ENCODE peak calls at places on chromosomes 16 and 17, in four cellular contexts. N, C, D and Y are unnamed samples.

GRCh38 chr17:82224666-82225065 is 4.2 kb upstream of the SLC16A3 start:
- DNase-seq in C (no peak), D (no peak), N (no peak), Y (no peak)

GRCh38 chr16:75653926-75654325 is 6.4 kb downstream of the TERF2IP start:
- DNase-seq in N (no peak), C (no peak), D (no peak), Y (no peak)

GRCh38 chr17:73957564-73957963 is 245.9 kb upstream of the RPL38 start:
- DNase-seq in D (no peak), N (no peak), C (no peak), Y (no peak)

GRCh38 chr17:15883617-15884111 is 61.3 kb upstream of the ADORA2B start:
- DNase-seq in D (no peak), C (peak), N (no peak), Y (no peak)

GRCh38 chr16:25108054-25108453 is 3.5 kb upstream of the LCMT1 start:
- DNase-seq in N (no peak), D (no peak), C (no peak), Y (no peak)

GRCh38 chr17:44780161-44780560 is 21.4 kb downstream of the ADAM11 start:
- DNase-seq in C (no peak), N (no peak), D (no peak), Y (no peak)

GRCh38 chr17:50872710-50873424 is 6.7 kb upstream of the TOB1 start:
- DNase-seq in D (no peak), N (no peak), C (no peak), Y (no peak)

GRCh38 chr16:75860654-75861053 is 134.4 kb upstream of the CPHXL start:
- DNase-seq in C (no peak), N (no peak), D (no peak), Y (no peak)

GRCh38 chr16:54506691-54507090 is 220.1 kb upstream of the IRX3 start:
- DNase-seq in N (no peak), C (no peak), D (no peak), Y (no peak)

GRCh38 chr17:67578058-67578457 is 139.7 kb upstream of the NOL11 start:
- DNase-seq in N (peak), C (no peak), D (no peak), Y (no peak)

GRCh38 chr17:1490643-1491405 is 1.7 kb downstream of the MYO1C start:
- DNase-seq in C (no peak), N (no peak), D (peak), Y (peak)

GRCh38 chr17:65047939-65048338 is 8.6 kb downstream of the GNA13 start:
- DNase-seq in N (no peak), D (no peak), C (no peak), Y (no peak)

GRCh38 chr17:8015957-8016631 is 13.7 kb downstream of the GUCY2D start:
- DNase-seq in C (no peak), D (peak), N (no peak), Y (no peak)

GRCh38 chr16:86772231-86772510 is 193.8 kb downstream of the FOXL1 start:
- DNase-seq in C (no peak), N (no peak), D (no peak), Y (no peak)

GRCh38 chr17:40063915-40064531 is 1.3 kb downstream of the THRA start:
- DNase-seq in D (no peak), C (no peak), N (no peak), Y (no peak)

GRCh38 chr16:30372725-30373124 is 1.9 kb upstream of the MYL11 start:
- DNase-seq in D (no peak), N (no peak), C (no peak), Y (no peak)

GRCh38 chr16:29745126-29745852 is 501 bp downstream of the C16orf54 start:
- DNase-seq in D (no peak), C (peak), N (no peak), Y (peak)

GRCh38 chr17:56939869-56940484 is 20.9 kb downstream of the COIL start:
- DNase-seq in C (no peak), D (peak), N (no peak), Y (peak)

GRCh38 chr17:75124041-75124818 is 7.3 kb downstream of the NT5C start:
- DNase-seq in D (peak), C (no peak), N (no peak), Y (no peak)

GRCh38 chr17:57939797-57940196 is 15.4 kb downstream of the CUEDC1 start:
- DNase-seq in D (peak), N (peak), C (peak), Y (peak)

GRCh38 chr17:61425682-61426481 is 26.2 kb downstream of the TBX2 start:
- DNase-seq in D (no peak), C (no peak), N (no peak), Y (no peak)

GRCh38 chr17:8887834-8888703 is 20.6 kb upstream of the PIK3R6 start:
- DNase-seq in C (no peak), N (no peak), D (peak), Y (no peak)

GRCh38 chr17:10169274-10169673 is 29.1 kb downstream of the GAS7 start:
- DNase-seq in D (no peak), N (no peak), C (no peak), Y (no peak)

GRCh38 chr16:47136101-47136820 is 7.5 kb downstream of the NETO2 start:
- DNase-seq in N (no peak), C (no peak), D (no peak), Y (no peak)

GRCh38 chr16:70582280-70582978 is 58.8 kb downstream of the SF3B3 start:
- DNase-seq in C (no peak), N (no peak), D (peak), Y (no peak)

GRCh38 chr16:12675852-12676251 is 127.8 kb downstream of the CPPED1 start:
- DNase-seq in C (no peak), N (no peak), D (peak), Y (no peak)

GRCh38 chr17:75514299-75515228 is 773 bp downstream of the CASKIN2 start:
- DNase-seq in D (peak), C (no peak), N (no peak), Y (no peak)

GRCh38 chr17:73307130-73307529 is 4.7 kb downstream of the CDC42EP4 start:
- DNase-seq in D (no peak), N (no peak), C (no peak), Y (no peak)

GRCh38 chr16:49472598-49472997 is 99.0 kb downstream of the C16orf78 start:
- DNase-seq in D (no peak), N (no peak), C (no peak), Y (no peak)

GRCh38 chr16:49469323-49469670 is 95.7 kb downstream of the C16orf78 start:
- DNase-seq in D (no peak), N (no peak), C (no peak), Y (no peak)

GRCh38 chr16:49469930-49470451 is 96.4 kb downstream of the C16orf78 start:
- DNase-seq in C (no peak), N (no peak), D (no peak), Y (no peak)

GRCh38 chr16:49470550-49470949 is 96.9 kb downstream of the C16orf78 start:
- DNase-seq in N (no peak), C (no peak), D (no peak), Y (no peak)

GRCh38 chr16:49471038-49471727 is 97.6 kb downstream of the C16orf78 start:
- DNase-seq in D (no peak), N (no peak), C (no peak), Y (no peak)
- TF ChIP-seq SPI1 in D (no peak), N (no peak), C (no peak), Y (no peak)

GRCh38 chr17:48840441-48840840 is 9.6 kb downstream of the CALCOCO2 start:
- DNase-seq in D (no peak), C (no peak), N (no peak), Y (no peak)
- TF ChIP-seq SPI1 in D (no peak), C (no peak), N (no peak), Y (no peak)

GRCh38 chr16:85554791-85555548 is 58.2 kb upstream of the GSE1 start:
- DNase-seq in C (no peak), D (peak), N (no peak), Y (no peak)
- TF ChIP-seq SPI1 in C (no peak), D (no peak), N (no peak), Y (no peak)

GRCh38 chr16:23670137-23670776 is 8.4 kb upstream of the PLK1 start:
- DNase-seq in D (no peak), C (no peak), N (peak), Y (no peak)
- TF ChIP-seq SPI1 in D (no peak), C (no peak), N (peak), Y (peak)

DNA sequence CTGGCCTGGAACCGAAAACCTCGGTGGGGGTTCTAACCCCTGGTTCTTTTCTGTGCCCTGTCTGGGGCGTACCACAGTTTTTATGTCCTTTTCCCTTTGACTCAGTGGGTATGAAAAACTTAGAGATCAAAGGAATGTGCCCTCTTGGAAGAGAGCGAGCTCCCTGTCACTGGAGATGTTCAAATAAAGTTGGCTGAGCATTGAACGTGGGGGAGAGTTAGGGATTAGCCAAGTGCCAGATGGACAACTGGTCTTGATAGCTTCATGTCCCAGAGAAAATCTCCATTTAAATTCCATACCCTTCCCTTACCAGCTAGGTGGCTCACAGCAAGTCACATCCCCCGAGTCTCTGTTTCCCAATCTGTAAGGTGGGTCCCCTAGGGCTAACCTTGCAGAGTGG is 9.5 kb downstream of the ADGRG1 start:
- DNase-seq in D (no peak), N (no peak), C (no peak), Y (no peak)
- TF ChIP-seq SPI1 in D (no peak), N (no peak), C (no peak), Y (no peak)

DNA sequence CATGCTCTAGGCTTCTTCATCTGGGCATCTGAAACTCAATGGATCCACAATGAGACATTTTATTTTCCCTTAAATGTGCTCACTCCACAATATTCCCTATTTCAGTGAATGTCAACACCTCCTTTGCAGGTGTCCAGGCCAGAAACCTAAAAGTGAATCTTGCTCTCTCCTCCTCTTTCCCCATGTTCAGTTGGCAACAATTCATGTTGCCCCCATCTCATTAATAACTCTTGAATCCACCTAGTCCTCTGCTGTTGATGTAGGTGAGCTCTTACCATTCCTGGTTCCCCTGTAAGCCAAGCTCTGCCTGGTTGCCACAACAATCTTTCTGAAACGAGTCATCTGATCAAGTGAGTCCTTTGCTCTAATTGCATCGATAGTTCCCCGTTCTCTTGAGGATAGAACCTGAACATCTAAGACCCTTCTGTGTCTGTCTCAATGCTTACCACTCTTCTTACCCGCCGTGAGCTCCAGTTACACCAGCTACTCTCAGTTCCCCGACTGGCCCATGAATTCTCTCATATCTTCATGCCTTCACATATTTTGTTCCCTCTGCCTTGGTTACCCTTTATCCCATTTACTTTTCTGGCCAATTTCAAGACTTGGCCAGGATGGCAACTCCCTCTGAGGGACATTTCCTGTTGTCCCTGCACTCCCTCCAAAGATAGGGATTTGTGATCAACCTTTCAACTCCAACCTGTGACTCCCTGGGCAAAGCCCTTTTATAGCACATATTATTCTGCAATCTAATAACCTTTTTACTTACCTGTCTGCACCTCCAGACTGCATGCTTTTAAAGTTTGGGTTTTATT is 35.9 kb downstream of the HLF start:
- DNase-seq in N (no peak), C (no peak), D (no peak), Y (no peak)
- TF ChIP-seq SPI1 in N (no peak), C (no peak), D (no peak), Y (no peak)

GRCh38 chr16:754208-755097 is 6.1 kb upstream of the MSLN start:
- DNase-seq in D (no peak), C (no peak), N (no peak), Y (no peak)

GRCh38 chr16:752008-752315 is 8.6 kb upstream of the MSLN start:
- DNase-seq in C (no peak), D (no peak), N (no peak), Y (no peak)

GRCh38 chr16:749010-749409 is 8.2 kb upstream of the CIAO3 start:
- DNase-seq in C (no peak), D (no peak), N (no peak), Y (no peak)

GRCh38 chr16:750454-750853 is 9.7 kb upstream of the CIAO3 start:
- DNase-seq in D (no peak), C (no peak), N (no peak), Y (no peak)

GRCh38 chr16:751152-752007 is 9.2 kb upstream of the MSLN start:
- DNase-seq in C (no peak), D (no peak), N (no peak), Y (no peak)
- TF ChIP-seq SPI1 in C (no peak), D (no peak), N (no peak), Y (no peak)

GRCh38 chr16:31467858-31468257 is 4.1 kb upstream of the TGFB1I1 start:
- DNase-seq in N (no peak), D (no peak), C (no peak), Y (no peak)

GRCh38 chr16:31465788-31466370 is 6.1 kb upstream of the TGFB1I1 start:
- DNase-seq in N (no peak), D (no peak), C (no peak), Y (no peak)

GRCh38 chr16:31467151-31467550 is 4.8 kb upstream of the TGFB1I1 start:
- DNase-seq in C (no peak), N (no peak), D (no peak), Y (no peak)

GRCh38 chr16:31464781-31465260 is 5.5 kb downstream of the ARMC5 start:
- DNase-seq in D (no peak), C (no peak), N (no peak), Y (no peak)

GRCh38 chr16:31466381-31466841 is 5.5 kb upstream of the TGFB1I1 start:
- DNase-seq in C (no peak), D (no peak), N (no peak), Y (no peak)
- TF ChIP-seq SPI1 in C (no peak), D (no peak), N (no peak), Y (no peak)

GRCh38 chr17:55722016-55722706 is 503 bp downstream of the TMEM100 start:
- DNase-seq in D (no peak), C (no peak), N (no peak), Y (no peak)
- TF ChIP-seq SPI1 in D (no peak), C (no peak), N (no peak), Y (no peak)